ENCODE peak calls at places on chromosomes 16 and 17, in five cellular contexts. S is caudate nucleus, A is A549, M is psoas muscle, J is stomach. P is an unnamed sample.

GRCh38 chr17:76272541-76273434 is 7.6 kb downstream of the UBALD2 start:
- DNase-seq in S (no peak), A (no peak), M (no peak), J (no peak), P (no peak)

GRCh38 chr17:17044846-17045561 is 2.7 kb downstream of the MPRIP start:
- DNase-seq in S (no peak), A (peak; percentile 71), M (no peak), J (peak; percentile 26), P (no peak)

GRCh38 chr16:50709061-50709695 is 15.8 kb downstream of the NOD2 start:
- DNase-seq in S (no peak), A (no peak), M (no peak), J (no peak), P (no peak)

GRCh38 chr17:46916211-46916610 is 6.7 kb upstream of the GOSR2 start:
- DNase-seq in S (no peak), A (no peak), M (no peak), J (no peak), P (no peak)

GRCh38 chr17:16352303-16352837 is 899 bp downstream of the CENPV start:
- DNase-seq in S (peak; percentile 45), A (peak; percentile 62), M (peak; percentile 39), J (peak; percentile 48), P (no peak)

GRCh38 chr17:49191917-49192741 is 18.2 kb downstream of the GNGT2 start:
- DNase-seq in S (peak; percentile 86), A (peak; percentile 98), M (peak; percentile 95), J (peak; percentile 94), P (peak; percentile 87)

GRCh38 chr17:17628388-17629008 is 37.0 kb upstream of the PEMT start:
- DNase-seq in S (no peak), A (no peak), M (no peak), J (peak; percentile 46), P (no peak)

GRCh38 chr17:28384281-28385036 is 13.0 kb downstream of the SARM1 start:
- DNase-seq in S (no peak), A (no peak), M (peak; percentile 61), J (peak; percentile 88), P (no peak)

GRCh38 chr17:20721151-20721550 is 141.6 kb downstream of the CDRT15L2 start:
- DNase-seq in S (no peak), A (no peak), M (no peak), J (no peak), P (no peak)

GRCh38 chr17:74049167-74049797 is 154.2 kb upstream of the RPL38 start:
- DNase-seq in S (no peak), A (no peak), M (no peak), J (no peak), P (no peak)

GRCh38 chr16:59392911-59393310 is 658.8 kb upstream of the GOT2 start:
- DNase-seq in S (no peak), A (no peak), M (no peak), J (no peak), P (no peak)

GRCh38 chr16:5678371-5678770 is 580.8 kb upstream of the EEF2KMT start:
- DNase-seq in S (no peak), A (no peak), M (no peak), J (no peak), P (no peak)

GRCh38 chr17:9004961-9005285 is 16.4 kb upstream of the NTN1 start:
- DNase-seq in S (no peak), A (no peak), M (no peak), J (no peak), P (no peak)

GRCh38 chr17:79051306-79051705 is 23.3 kb upstream of the ENGASE start:
- DNase-seq in S (no peak), A (no peak), M (no peak), J (no peak), P (no peak)

GRCh38 chr17:74682442-74683190 is 30.1 kb downstream of the CD300LF start:
- DNase-seq in S (no peak), A (no peak), M (no peak), J (no peak), P (no peak)

GRCh38 chr17:3792481-3792880 is 8.5 kb downstream of the ITGAE start:
- DNase-seq in S (peak; percentile 15), A (no peak), M (no peak), J (peak; percentile 63), P (peak; percentile 49)

GRCh38 chr17:17515921-17516295 is 19.7 kb upstream of the RASD1 start:
- DNase-seq in S (no peak), A (no peak), M (peak; percentile 50), J (no peak), P (no peak)

GRCh38 chr17:11430766-11431165 is 167.5 kb upstream of the DNAH9 start:
- DNase-seq in S (no peak), A (no peak), M (no peak), J (no peak), P (no peak)

GRCh38 chr17:36529121-36529520 is 5.5 kb downstream of the MYO19 start:
- DNase-seq in S (no peak), A (peak; percentile 33), M (no peak), J (no peak), P (no peak)

GRCh38 chr17:74742153-74742515 is 5.1 kb downstream of the RAB37 start:
- DNase-seq in S (no peak), A (no peak), M (no peak), J (no peak), P (no peak)

GRCh38 chr17:29148257-29148789 is 31.9 kb downstream of the MYO18A start:
- DNase-seq in S (no peak), A (peak; percentile 26), M (peak; percentile 51), J (no peak), P (no peak)

GRCh38 chr16:13067648-13068047 is 166.2 kb downstream of the SHISA9 start:
- DNase-seq in S (peak; percentile 32), A (no peak), M (no peak), J (no peak), P (no peak)

GRCh38 chr17:76735586-76736348 is 1.4 kb downstream of the SRSF2 start:
- DNase-seq in S (no peak), A (no peak), M (no peak), J (no peak), P (no peak)

GRCh38 chr16:2148714-2149629 is 547 bp downstream of the RAB26 start:
- DNase-seq in S (no peak), A (peak; percentile 64), M (no peak), J (peak; percentile 48), P (no peak)

GRCh38 chr16:64629622-64630021 is 492.2 kb downstream of the CDH11 start:
- DNase-seq in S (no peak), A (no peak), M (no peak), J (no peak), P (no peak)

GRCh38 chr17:3529817-3530741 is 27.5 kb downstream of the TRPV3 start:
- DNase-seq in S (peak; percentile 59), A (no peak), M (peak; percentile 82), J (no peak), P (peak; percentile 70)

GRCh38 chr17:18261146-18261515 is 669 bp downstream of the MIEF2 start:
- DNase-seq in S (no peak), A (peak; percentile 64), M (peak; percentile 96), J (peak; percentile 77), P (no peak)

GRCh38 chr17:66633322-66633965 is 201.5 kb upstream of the CACNG5 start:
- DNase-seq in S (no peak), A (no peak), M (no peak), J (no peak), P (no peak)

GRCh38 chr16:914453-914852 is 56.3 kb downstream of the LMF1 start:
- DNase-seq in S (no peak), A (peak; percentile 15), M (no peak), J (no peak), P (peak; percentile 37)

GRCh38 chr16:88442811-88443576 is 10.1 kb upstream of the ZFPM1 start:
- DNase-seq in S (peak; percentile 11), A (peak; percentile 76), M (peak; percentile 86), J (peak; percentile 83), P (peak; percentile 43)

GRCh38 chr16:72380283-72380682 is 208.3 kb upstream of the PMFBP1 start:
- DNase-seq in S (no peak), A (no peak), M (no peak), J (no peak), P (no peak)

GRCh38 chr17:7136266-7136877 is 21.8 kb upstream of the ASGR2 start:
- DNase-seq in S (peak; percentile 36), A (peak; percentile 77), M (peak; percentile 85), J (peak; percentile 86), P (no peak)

GRCh38 chr17:73546770-73547345 is 97.4 kb downstream of the SDK2 start:
- DNase-seq in S (no peak), A (peak; percentile 40), M (no peak), J (peak; percentile 39), P (no peak)

GRCh38 chr16:49483251-49483650 is 109.6 kb downstream of the C16orf78 start:
- DNase-seq in S (no peak), A (no peak), M (peak; percentile 19), J (no peak), P (no peak)

GRCh38 chr16:71467810-71468209 is 5.8 kb upstream of the ZNF23 start:
- DNase-seq in S (no peak), A (no peak), M (no peak), J (no peak), P (no peak)

GRCh38 chr16:8183186-8184099 is 406.9 kb downstream of the TMEM114 start:
- DNase-seq in S (no peak), A (no peak), M (no peak), J (no peak), P (no peak)

GRCh38 chr16:11896776-11897175 is 19.0 kb downstream of the GSPT1 start:
- DNase-seq in S (no peak), A (no peak), M (no peak), J (no peak), P (no peak)

GRCh38 chr17:82052638-82053059 is 951 bp downstream of the GPS1 start:
- DNase-seq in S (no peak), A (no peak), M (peak; percentile 44), J (no peak), P (no peak)
- H3K27ac ChIP-seq in S (no peak overlapping the region), A (peak overlapping the region; percentile 91), M (no peak overlapping the region), J (peak overlapping the region; percentile 41), P (no peak overlapping the region)

GRCh38 chr17:68544111-68544510 is 31.9 kb downstream of the PRKAR1A start:
- DNase-seq in S (no peak), A (no peak), M (no peak), J (no peak), P (no peak)
- H3K27ac ChIP-seq in S (no peak overlapping the region), A (no peak overlapping the region), M (no peak overlapping the region), J (peak overlapping the region; percentile 74), P (no peak overlapping the region)

GRCh38 chr17:82486186-82487084 is 27.9 kb downstream of the NARF start:
- DNase-seq in S (no peak), A (no peak), M (no peak), J (no peak), P (no peak)
- H3K27ac ChIP-seq in S (no peak overlapping the region), A (no peak overlapping the region), M (no peak overlapping the region), J (no peak overlapping the region), P (no peak overlapping the region)

GRCh38 chr17:2191227-2191626 is 112.4 kb downstream of the SMG6 start:
- DNase-seq in S (no peak), A (no peak), M (no peak), J (no peak), P (no peak)
- H3K27ac ChIP-seq in S (no peak overlapping the region), A (no peak overlapping the region), M (peak overlapping the region; percentile 58), J (no peak overlapping the region), P (no peak overlapping the region)

DNA sequence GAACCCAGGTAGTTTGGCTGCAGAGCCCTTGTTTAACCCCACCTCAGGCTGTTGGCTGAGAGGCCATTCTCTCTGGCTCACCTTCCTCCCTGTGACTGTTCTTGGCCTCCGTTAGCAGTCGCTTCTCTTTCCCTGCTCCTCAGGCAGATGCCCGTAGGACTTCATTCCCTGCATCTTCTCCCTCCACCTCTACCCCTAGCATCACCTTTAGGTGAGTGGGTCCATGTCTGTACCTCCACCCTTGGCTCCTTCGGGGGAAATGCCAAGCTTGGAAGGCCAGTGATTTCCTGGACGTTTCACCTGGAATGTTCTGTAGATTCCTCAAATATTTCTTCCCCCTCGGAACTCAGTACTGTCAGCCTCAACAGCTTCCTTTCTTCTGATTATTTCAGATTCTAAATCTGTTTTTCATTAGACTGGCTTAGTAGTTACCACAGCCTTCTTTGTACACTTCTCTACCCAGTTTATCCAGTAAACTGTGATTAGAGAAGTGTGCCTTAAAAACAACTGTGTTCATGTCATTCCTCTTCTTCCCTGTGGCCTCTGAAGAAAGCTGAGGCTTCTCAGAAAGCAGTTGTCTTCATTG is 227.9 kb downstream of the MSI2 start:
- DNase-seq in S (no peak), A (no peak), M (no peak), J (no peak), P (no peak)
- H3K27ac ChIP-seq in S (peak overlapping the region; percentile 71), A (no peak overlapping the region), M (no peak overlapping the region), J (no peak overlapping the region), P (no peak overlapping the region)